ENCODE peak calls at places on chromosomes 16 and 17, in five cellular contexts. One of them, this sample, is unnamed.
A peak's percentile ranks its signal among the peaks of the same experiment; 100 is the strongest.

GRCh38 chr16:82996814-82997213 is 370.0 kb downstream of the CDH13 start:
- DNase-seq in activated T-helper 9 cell treated with anti-CD3 and anti-CD28 coated beads, Interleukin-2, amount 50 U/mL, for 16 hours: no peak
- DNase-seq in heart right ventricle: no peak
- DNase-seq in EL: no peak
- DNase-seq in stimulated activated CD4-positive, alpha-beta T cell treated with anti-CD3 and anti-CD28 coated beads, TNF-alpha, amount 100 ng/mL, for 48 hours: no peak
- DNase-seq in this sample: no peak

GRCh38 chr17:7932949-7933348 is 943 bp downstream of the CNTROB start:
- DNase-seq in heart right ventricle: no peak
- DNase-seq in activated T-helper 9 cell treated with anti-CD3 and anti-CD28 coated beads, Interleukin-2, amount 50 U/mL, for 16 hours: no peak
- DNase-seq in EL: peak; percentile 88
- DNase-seq in stimulated activated CD4-positive, alpha-beta T cell treated with anti-CD3 and anti-CD28 coated beads, TNF-alpha, amount 100 ng/mL, for 48 hours: no peak
- DNase-seq in this sample: peak; percentile 53

GRCh38 chr17:60902399-60902798 is 224.7 kb downstream of the BCAS3 start:
- DNase-seq in EL: no peak
- DNase-seq in activated T-helper 9 cell treated with anti-CD3 and anti-CD28 coated beads, Interleukin-2, amount 50 U/mL, for 16 hours: no peak
- DNase-seq in stimulated activated CD4-positive, alpha-beta T cell treated with anti-CD3 and anti-CD28 coated beads, TNF-alpha, amount 100 ng/mL, for 48 hours: no peak
- DNase-seq in heart right ventricle: no peak
- DNase-seq in this sample: no peak

GRCh38 chr17:47277921-47278320 is 24.3 kb downstream of the ITGB3 start:
- DNase-seq in EL: no peak
- DNase-seq in stimulated activated CD4-positive, alpha-beta T cell treated with anti-CD3 and anti-CD28 coated beads, TNF-alpha, amount 100 ng/mL, for 48 hours: no peak
- DNase-seq in activated T-helper 9 cell treated with anti-CD3 and anti-CD28 coated beads, Interleukin-2, amount 50 U/mL, for 16 hours: no peak
- DNase-seq in heart right ventricle: no peak
- DNase-seq in this sample: no peak

GRCh38 chr17:81513669-81514484 is 1.3 kb upstream of the ACTG1 start:
- DNase-seq in EL: peak; percentile 82
- DNase-seq in heart right ventricle: peak; percentile 72
- DNase-seq in activated T-helper 9 cell treated with anti-CD3 and anti-CD28 coated beads, Interleukin-2, amount 50 U/mL, for 16 hours: peak; percentile 26
- DNase-seq in stimulated activated CD4-positive, alpha-beta T cell treated with anti-CD3 and anti-CD28 coated beads, TNF-alpha, amount 100 ng/mL, for 48 hours: peak; percentile 45
- DNase-seq in this sample: peak; percentile 81

GRCh38 chr17:15108992-15109391 is 156.1 kb downstream of the PMP22 start:
- DNase-seq in stimulated activated CD4-positive, alpha-beta T cell treated with anti-CD3 and anti-CD28 coated beads, TNF-alpha, amount 100 ng/mL, for 48 hours: no peak
- DNase-seq in activated T-helper 9 cell treated with anti-CD3 and anti-CD28 coated beads, Interleukin-2, amount 50 U/mL, for 16 hours: no peak
- DNase-seq in heart right ventricle: no peak
- DNase-seq in EL: no peak
- DNase-seq in this sample: no peak

GRCh38 chr17:29178750-29179231 is 1.4 kb downstream of the MYO18A start:
- DNase-seq in stimulated activated CD4-positive, alpha-beta T cell treated with anti-CD3 and anti-CD28 coated beads, TNF-alpha, amount 100 ng/mL, for 48 hours: no peak
- DNase-seq in activated T-helper 9 cell treated with anti-CD3 and anti-CD28 coated beads, Interleukin-2, amount 50 U/mL, for 16 hours: no peak
- DNase-seq in EL: no peak
- DNase-seq in heart right ventricle: no peak
- DNase-seq in this sample: peak; percentile 66

GRCh38 chr17:56608941-56609340 is 15.4 kb downstream of the NOG start:
- DNase-seq in activated T-helper 9 cell treated with anti-CD3 and anti-CD28 coated beads, Interleukin-2, amount 50 U/mL, for 16 hours: no peak
- DNase-seq in stimulated activated CD4-positive, alpha-beta T cell treated with anti-CD3 and anti-CD28 coated beads, TNF-alpha, amount 100 ng/mL, for 48 hours: no peak
- DNase-seq in EL: no peak
- DNase-seq in heart right ventricle: no peak
- DNase-seq in this sample: no peak

GRCh38 chr17:42107597-42108576 is 4.6 kb downstream of the DHX58 start:
- DNase-seq in stimulated activated CD4-positive, alpha-beta T cell treated with anti-CD3 and anti-CD28 coated beads, TNF-alpha, amount 100 ng/mL, for 48 hours: peak; percentile 98
- DNase-seq in EL: peak; percentile 50
- DNase-seq in heart right ventricle: peak; percentile 56
- DNase-seq in activated T-helper 9 cell treated with anti-CD3 and anti-CD28 coated beads, Interleukin-2, amount 50 U/mL, for 16 hours: peak; percentile 90
- DNase-seq in this sample: peak; percentile 68

GRCh38 chr17:18381158-18381952 is 3.8 kb downstream of the EVPLL start:
- DNase-seq in heart right ventricle: no peak
- DNase-seq in EL: no peak
- DNase-seq in activated T-helper 9 cell treated with anti-CD3 and anti-CD28 coated beads, Interleukin-2, amount 50 U/mL, for 16 hours: no peak
- DNase-seq in stimulated activated CD4-positive, alpha-beta T cell treated with anti-CD3 and anti-CD28 coated beads, TNF-alpha, amount 100 ng/mL, for 48 hours: no peak
- DNase-seq in this sample: no peak

GRCh38 chr16:27424772-27425498 is 23.0 kb downstream of the IL21R start:
- DNase-seq in stimulated activated CD4-positive, alpha-beta T cell treated with anti-CD3 and anti-CD28 coated beads, TNF-alpha, amount 100 ng/mL, for 48 hours: no peak
- DNase-seq in heart right ventricle: no peak
- DNase-seq in activated T-helper 9 cell treated with anti-CD3 and anti-CD28 coated beads, Interleukin-2, amount 50 U/mL, for 16 hours: no peak
- DNase-seq in EL: no peak
- DNase-seq in this sample: no peak

GRCh38 chr17:48625502-48626201 is 506 bp downstream of the HOXB9 start:
- DNase-seq in stimulated activated CD4-positive, alpha-beta T cell treated with anti-CD3 and anti-CD28 coated beads, TNF-alpha, amount 100 ng/mL, for 48 hours: no peak
- DNase-seq in heart right ventricle: no peak
- DNase-seq in activated T-helper 9 cell treated with anti-CD3 and anti-CD28 coated beads, Interleukin-2, amount 50 U/mL, for 16 hours: no peak
- DNase-seq in EL: no peak
- DNase-seq in this sample: peak; percentile 44

GRCh38 chr17:4833178-4833940 is at the start of gene MINK1:
- DNase-seq in heart right ventricle: peak; percentile 85
- DNase-seq in EL: peak; percentile 94
- DNase-seq in activated T-helper 9 cell treated with anti-CD3 and anti-CD28 coated beads, Interleukin-2, amount 50 U/mL, for 16 hours: peak; percentile 86
- DNase-seq in stimulated activated CD4-positive, alpha-beta T cell treated with anti-CD3 and anti-CD28 coated beads, TNF-alpha, amount 100 ng/mL, for 48 hours: peak; percentile 83
- DNase-seq in this sample: peak; percentile 92

GRCh38 chr16:79163666-79164377 is 436.7 kb downstream of the MAF start:
- DNase-seq in heart right ventricle: no peak
- DNase-seq in EL: no peak
- DNase-seq in activated T-helper 9 cell treated with anti-CD3 and anti-CD28 coated beads, Interleukin-2, amount 50 U/mL, for 16 hours: no peak
- DNase-seq in stimulated activated CD4-positive, alpha-beta T cell treated with anti-CD3 and anti-CD28 coated beads, TNF-alpha, amount 100 ng/mL, for 48 hours: no peak
- DNase-seq in this sample: no peak

GRCh38 chr16:12095275-12096161 is 119.0 kb downstream of the SNX29 start:
- DNase-seq in EL: peak; percentile 61
- DNase-seq in activated T-helper 9 cell treated with anti-CD3 and anti-CD28 coated beads, Interleukin-2, amount 50 U/mL, for 16 hours: peak; percentile 47
- DNase-seq in stimulated activated CD4-positive, alpha-beta T cell treated with anti-CD3 and anti-CD28 coated beads, TNF-alpha, amount 100 ng/mL, for 48 hours: peak; percentile 62
- DNase-seq in heart right ventricle: peak; percentile 65
- DNase-seq in this sample: peak; percentile 57

GRCh38 chr16:23496826-23497542 is 13.3 kb downstream of the GGA2 start:
- DNase-seq in heart right ventricle: no peak
- DNase-seq in stimulated activated CD4-positive, alpha-beta T cell treated with anti-CD3 and anti-CD28 coated beads, TNF-alpha, amount 100 ng/mL, for 48 hours: no peak
- DNase-seq in activated T-helper 9 cell treated with anti-CD3 and anti-CD28 coated beads, Interleukin-2, amount 50 U/mL, for 16 hours: no peak
- DNase-seq in EL: peak; percentile 62
- DNase-seq in this sample: peak; percentile 62

GRCh38 chr17:80008383-80008840 is 27.3 kb downstream of the TBC1D16 start:
- DNase-seq in heart right ventricle: peak; percentile 63
- DNase-seq in EL: peak; percentile 64
- DNase-seq in activated T-helper 9 cell treated with anti-CD3 and anti-CD28 coated beads, Interleukin-2, amount 50 U/mL, for 16 hours: peak; percentile 65
- DNase-seq in stimulated activated CD4-positive, alpha-beta T cell treated with anti-CD3 and anti-CD28 coated beads, TNF-alpha, amount 100 ng/mL, for 48 hours: peak; percentile 73
- DNase-seq in this sample: peak; percentile 81

GRCh38 chr17:78362671-78363070 is 2.8 kb upstream of the SOCS3 start:
- DNase-seq in EL: no peak
- DNase-seq in activated T-helper 9 cell treated with anti-CD3 and anti-CD28 coated beads, Interleukin-2, amount 50 U/mL, for 16 hours: no peak
- DNase-seq in stimulated activated CD4-positive, alpha-beta T cell treated with anti-CD3 and anti-CD28 coated beads, TNF-alpha, amount 100 ng/mL, for 48 hours: no peak
- DNase-seq in heart right ventricle: no peak
- DNase-seq in this sample: no peak

GRCh38 chr16:50838165-50838564 is 96.3 kb downstream of the CYLD start:
- DNase-seq in activated T-helper 9 cell treated with anti-CD3 and anti-CD28 coated beads, Interleukin-2, amount 50 U/mL, for 16 hours: no peak
- DNase-seq in stimulated activated CD4-positive, alpha-beta T cell treated with anti-CD3 and anti-CD28 coated beads, TNF-alpha, amount 100 ng/mL, for 48 hours: no peak
- DNase-seq in EL: no peak
- DNase-seq in heart right ventricle: no peak
- DNase-seq in this sample: peak; percentile 66

GRCh38 chr16:67943619-67944503 is at the start of gene LCAT:
- DNase-seq in stimulated activated CD4-positive, alpha-beta T cell treated with anti-CD3 and anti-CD28 coated beads, TNF-alpha, amount 100 ng/mL, for 48 hours: no peak
- DNase-seq in EL: no peak
- DNase-seq in heart right ventricle: peak; percentile 62
- DNase-seq in activated T-helper 9 cell treated with anti-CD3 and anti-CD28 coated beads, Interleukin-2, amount 50 U/mL, for 16 hours: no peak
- DNase-seq in this sample: no peak

GRCh38 chr16:82783933-82784566 is 157.3 kb downstream of the CDH13 start:
- DNase-seq in stimulated activated CD4-positive, alpha-beta T cell treated with anti-CD3 and anti-CD28 coated beads, TNF-alpha, amount 100 ng/mL, for 48 hours: no peak
- DNase-seq in EL: no peak
- DNase-seq in heart right ventricle: no peak
- DNase-seq in activated T-helper 9 cell treated with anti-CD3 and anti-CD28 coated beads, Interleukin-2, amount 50 U/mL, for 16 hours: no peak
- DNase-seq in this sample: no peak

GRCh38 chr16:24504467-24505345 is 34.7 kb upstream of the RBBP6 start:
- DNase-seq in stimulated activated CD4-positive, alpha-beta T cell treated with anti-CD3 and anti-CD28 coated beads, TNF-alpha, amount 100 ng/mL, for 48 hours: peak; percentile 50
- DNase-seq in activated T-helper 9 cell treated with anti-CD3 and anti-CD28 coated beads, Interleukin-2, amount 50 U/mL, for 16 hours: peak; percentile 8
- DNase-seq in heart right ventricle: peak; percentile 48
- DNase-seq in EL: peak; percentile 67
- DNase-seq in this sample: peak; percentile 78

GRCh38 chr16:85173077-85173980 is 61.1 kb upstream of the CIBAR2 start:
- DNase-seq in activated T-helper 9 cell treated with anti-CD3 and anti-CD28 coated beads, Interleukin-2, amount 50 U/mL, for 16 hours: no peak
- DNase-seq in stimulated activated CD4-positive, alpha-beta T cell treated with anti-CD3 and anti-CD28 coated beads, TNF-alpha, amount 100 ng/mL, for 48 hours: no peak
- DNase-seq in heart right ventricle: no peak
- DNase-seq in EL: peak; percentile 88
- DNase-seq in this sample: peak; percentile 82

GRCh38 chr17:82160081-82160480 is 52.6 kb downstream of the CCDC57 start:
- DNase-seq in activated T-helper 9 cell treated with anti-CD3 and anti-CD28 coated beads, Interleukin-2, amount 50 U/mL, for 16 hours: no peak
- DNase-seq in heart right ventricle: no peak
- DNase-seq in stimulated activated CD4-positive, alpha-beta T cell treated with anti-CD3 and anti-CD28 coated beads, TNF-alpha, amount 100 ng/mL, for 48 hours: no peak
- DNase-seq in EL: peak; percentile 15
- DNase-seq in this sample: peak; percentile 25

GRCh38 chr16:80041399-80041798 is 440.9 kb upstream of the MAF start:
- DNase-seq in heart right ventricle: no peak
- DNase-seq in activated T-helper 9 cell treated with anti-CD3 and anti-CD28 coated beads, Interleukin-2, amount 50 U/mL, for 16 hours: no peak
- DNase-seq in stimulated activated CD4-positive, alpha-beta T cell treated with anti-CD3 and anti-CD28 coated beads, TNF-alpha, amount 100 ng/mL, for 48 hours: no peak
- DNase-seq in EL: peak; percentile 33
- DNase-seq in this sample: no peak

GRCh38 chr16:29662729-29663019 is 373 bp upstream of the SPN start:
- DNase-seq in heart right ventricle: no peak
- DNase-seq in activated T-helper 9 cell treated with anti-CD3 and anti-CD28 coated beads, Interleukin-2, amount 50 U/mL, for 16 hours: peak; percentile 25
- DNase-seq in stimulated activated CD4-positive, alpha-beta T cell treated with anti-CD3 and anti-CD28 coated beads, TNF-alpha, amount 100 ng/mL, for 48 hours: no peak
- DNase-seq in EL: no peak
- DNase-seq in this sample: no peak

GRCh38 chr16:8588703-8589292 is 1.5 kb downstream of the TMEM114 start:
- DNase-seq in stimulated activated CD4-positive, alpha-beta T cell treated with anti-CD3 and anti-CD28 coated beads, TNF-alpha, amount 100 ng/mL, for 48 hours: no peak
- DNase-seq in heart right ventricle: no peak
- DNase-seq in EL: no peak
- DNase-seq in activated T-helper 9 cell treated with anti-CD3 and anti-CD28 coated beads, Interleukin-2, amount 50 U/mL, for 16 hours: no peak
- DNase-seq in this sample: no peak

GRCh38 chr17:6580628-6581027 is 24.3 kb upstream of the PITPNM3 start:
- DNase-seq in heart right ventricle: no peak
- DNase-seq in EL: no peak
- DNase-seq in activated T-helper 9 cell treated with anti-CD3 and anti-CD28 coated beads, Interleukin-2, amount 50 U/mL, for 16 hours: no peak
- DNase-seq in stimulated activated CD4-positive, alpha-beta T cell treated with anti-CD3 and anti-CD28 coated beads, TNF-alpha, amount 100 ng/mL, for 48 hours: no peak
- DNase-seq in this sample: no peak

GRCh38 chr17:38598536-38598935 is 7.2 kb downstream of the SRCIN1 start:
- DNase-seq in stimulated activated CD4-positive, alpha-beta T cell treated with anti-CD3 and anti-CD28 coated beads, TNF-alpha, amount 100 ng/mL, for 48 hours: no peak
- DNase-seq in heart right ventricle: no peak
- DNase-seq in EL: peak; percentile 70
- DNase-seq in activated T-helper 9 cell treated with anti-CD3 and anti-CD28 coated beads, Interleukin-2, amount 50 U/mL, for 16 hours: no peak
- DNase-seq in this sample: peak; percentile 86

GRCh38 chr16:67594956-67595355 is 32.6 kb downstream of the CTCF start:
- DNase-seq in activated T-helper 9 cell treated with anti-CD3 and anti-CD28 coated beads, Interleukin-2, amount 50 U/mL, for 16 hours: no peak
- DNase-seq in stimulated activated CD4-positive, alpha-beta T cell treated with anti-CD3 and anti-CD28 coated beads, TNF-alpha, amount 100 ng/mL, for 48 hours: peak; percentile 15
- DNase-seq in heart right ventricle: no peak
- DNase-seq in EL: peak; percentile 38
- DNase-seq in this sample: peak; percentile 72

GRCh38 chr17:56112086-56112485 is 41.2 kb upstream of the ANKFN1 start:
- DNase-seq in EL: peak; percentile 53
- DNase-seq in activated T-helper 9 cell treated with anti-CD3 and anti-CD28 coated beads, Interleukin-2, amount 50 U/mL, for 16 hours: no peak
- DNase-seq in heart right ventricle: no peak
- DNase-seq in stimulated activated CD4-positive, alpha-beta T cell treated with anti-CD3 and anti-CD28 coated beads, TNF-alpha, amount 100 ng/mL, for 48 hours: no peak
- DNase-seq in this sample: peak; percentile 30

This sample was measured in MCF 10A.